ENCODE peak calls at places on chromosomes 1 and 21, in seven cellular contexts. I, Y, U, G, J, R and E are unnamed samples.

GRCh38 chr1:32924881-32925344 is 23.7 kb upstream of the TMEM54 start:
- DNase-seq in I (no peak), Y (no peak), U (peak; percentile 78), G (no peak), J (no peak), R (no peak), E (peak; percentile 68)

GRCh38 chr1:243968413-243968812 is 82.7 kb upstream of the ZBTB18 start:
- DNase-seq in I (peak; percentile 46), Y (no peak), U (no peak), G (no peak), J (no peak), R (peak; percentile 6), E (peak; percentile 53)

GRCh38 chr1:59279651-59280050 is 17.2 kb upstream of the FGGY start:
- DNase-seq in I (no peak), Y (no peak), U (no peak), G (no peak), J (no peak), R (no peak), E (no peak)

GRCh38 chr21:16457498-16457897 is 727.7 kb downstream of the USP25 start:
- DNase-seq in I (no peak), Y (no peak), U (no peak), G (no peak), J (no peak), R (no peak), E (no peak)

GRCh38 chr1:159853417-159853816 is 9.0 kb downstream of the VSIG8 start:
- DNase-seq in I (peak; percentile 60), Y (no peak), U (no peak), G (no peak), J (no peak), R (no peak), E (no peak)

GRCh38 chr1:40763742-40764532 is 19.6 kb upstream of the KCNQ4 start:
- DNase-seq in I (no peak), Y (no peak), U (no peak), G (no peak), J (no peak), R (no peak), E (no peak)

GRCh38 chr1:103107696-103108524 is at the start of gene COL11A1:
- DNase-seq in I (no peak), Y (no peak), U (peak; percentile 12), G (no peak), J (no peak), R (no peak), E (peak; percentile 55)

GRCh38 chr1:12511516-12512468 is 106.2 kb downstream of the DHRS3 start:
- DNase-seq in I (peak; percentile 42), Y (no peak), U (no peak), G (no peak), J (no peak), R (no peak), E (peak; percentile 50)

GRCh38 chr21:42701706-42702456 is 48.5 kb downstream of the PDE9A start:
- DNase-seq in I (no peak), Y (no peak), U (no peak), G (no peak), J (no peak), R (no peak), E (no peak)

GRCh38 chr1:236471653-236472052 is 52.1 kb upstream of the LGALS8 start:
- DNase-seq in I (no peak), Y (no peak), U (no peak), G (no peak), J (no peak), R (no peak), E (peak; percentile 82)